ENCODE peak calls at places on chromosomes 16 and 17, in nine cellular contexts. N, U, I, E, J, A, X, T and L are unnamed samples.

GRCh38 chr16:48194828-48195566 is 39.2 kb upstream of the ABCC12 start:
- DNase-seq in N (peak; percentile 98), U (peak; percentile 38), I (peak; percentile 59), E (no peak), J (no peak), A (no peak), X (no peak), T (no peak), L (no peak)

GRCh38 chr17:50213026-50214015 is 11.9 kb upstream of the COL1A1 start:
- DNase-seq in N (no peak), U (no peak), I (no peak), E (peak; percentile 50), J (peak; percentile 17), A (no peak), X (no peak), T (peak; percentile 79), L (no peak)

GRCh38 chr17:5545051-5545987 is 39.0 kb downstream of the NLRP1 start:
- DNase-seq in N (no peak), U (no peak), I (no peak), E (no peak), J (no peak), A (no peak), X (no peak), T (no peak), L (no peak)

GRCh38 chr16:85369741-85370528 is 243.2 kb upstream of the GSE1 start:
- DNase-seq in N (peak; percentile 61), U (peak; percentile 44), I (no peak), E (peak; percentile 54), J (peak; percentile 30), A (peak; percentile 59), X (peak; percentile 79), T (peak; percentile 86), L (no peak)

GRCh38 chr16:26391833-26392232 is 674.9 kb upstream of the C16orf82 start:
- DNase-seq in N (no peak), U (no peak), I (no peak), E (no peak), J (no peak), A (no peak), X (no peak), T (no peak), L (no peak)

GRCh38 chr17:38636054-38636453 is 30.3 kb upstream of the SRCIN1 start:
- DNase-seq in N (no peak), U (no peak), I (no peak), E (no peak), J (no peak), A (no peak), X (no peak), T (no peak), L (no peak)

GRCh38 chr16:46911038-46911437 is 26.9 kb downstream of the GPT2 start:
- DNase-seq in N (no peak), U (no peak), I (no peak), E (no peak), J (no peak), A (no peak), X (no peak), T (peak; percentile 74), L (no peak)

GRCh38 chr16:22183901-22184614 is 21.8 kb downstream of the SDR42E2 start:
- DNase-seq in N (no peak), U (no peak), I (no peak), E (no peak), J (no peak), A (no peak), X (no peak), T (peak; percentile 58), L (no peak)

GRCh38 chr17:83118071-83118841 is 38.8 kb downstream of the METRNL start:
- DNase-seq in N (no peak), U (no peak), I (no peak), E (no peak), J (no peak), A (no peak), X (peak; percentile 36), T (no peak), L (no peak)

GRCh38 chr16:80526418-80527061 is 14.3 kb upstream of the DYNLRB2 start:
- DNase-seq in N (peak; percentile 52), U (peak; percentile 75), I (no peak), E (peak; percentile 35), J (peak; percentile 45), A (peak; percentile 37), X (no peak), T (peak; percentile 59), L (peak; percentile 45)

GRCh38 chr16:89343501-89344291 is 126.2 kb downstream of the ZNF778 start:
- DNase-seq in N (no peak), U (no peak), I (no peak), E (no peak), J (no peak), A (no peak), X (peak; percentile 22), T (no peak), L (no peak)

GRCh38 chr16:74083582-74083981 is 213.0 kb upstream of the PSMD7 start:
- DNase-seq in N (no peak), U (no peak), I (no peak), E (no peak), J (no peak), A (no peak), X (no peak), T (no peak), L (no peak)

GRCh38 chr17:41333098-41333497 is 17.5 kb downstream of the KRT33A start:
- DNase-seq in N (no peak), U (no peak), I (no peak), E (no peak), J (no peak), A (no peak), X (no peak), T (no peak), L (no peak)

GRCh38 chr16:9969580-9969979 is 212.6 kb downstream of the GRIN2A start:
- DNase-seq in N (no peak), U (no peak), I (no peak), E (no peak), J (no peak), A (no peak), X (no peak), T (no peak), L (no peak)

GRCh38 chr16:89060207-89060794 is 33.4 kb upstream of the ACSF3 start:
- DNase-seq in N (no peak), U (no peak), I (no peak), E (no peak), J (no peak), A (no peak), X (no peak), T (peak; percentile 84), L (no peak)

GRCh38 chr16:85288869-85289660 is 176.8 kb upstream of the CIBAR2 start:
- DNase-seq in N (no peak), U (no peak), I (no peak), E (no peak), J (no peak), A (no peak), X (no peak), T (no peak), L (no peak)

GRCh38 chr16:29862383-29862883 is 593 bp downstream of the CDIPT start:
- DNase-seq in N (peak; percentile 13), U (peak; percentile 37), I (no peak), E (no peak), J (no peak), A (no peak), X (no peak), T (peak; percentile 48), L (no peak)

GRCh38 chr16:27429981-27430441 is 28.0 kb downstream of the IL21R start:
- DNase-seq in N (no peak), U (no peak), I (no peak), E (peak; percentile 15), J (no peak), A (no peak), X (no peak), T (peak; percentile 41), L (peak; percentile 40)

GRCh38 chr16:80121522-80121909 is 419.3 kb upstream of the DYNLRB2 start:
- DNase-seq in N (no peak), U (no peak), I (no peak), E (no peak), J (no peak), A (no peak), X (no peak), T (no peak), L (no peak)

GRCh38 chr17:47720754-47721533 is 12.1 kb upstream of the TBX21 start:
- DNase-seq in N (no peak), U (peak; percentile 13), I (peak; percentile 6), E (peak; percentile 78), J (peak; percentile 62), A (no peak), X (no peak), T (peak; percentile 77), L (peak; percentile 64)

GRCh38 chr17:48439875-48440505 is 10.0 kb upstream of the SKAP1 start:
- DNase-seq in N (no peak), U (no peak), I (no peak), E (peak; percentile 56), J (no peak), A (no peak), X (no peak), T (no peak), L (no peak)

GRCh38 chr17:65742433-65743312 is 181.2 kb upstream of the AXIN2 start:
- DNase-seq in N (peak; percentile 50), U (peak; percentile 95), I (no peak), E (no peak), J (no peak), A (no peak), X (no peak), T (no peak), L (no peak)

DNA sequence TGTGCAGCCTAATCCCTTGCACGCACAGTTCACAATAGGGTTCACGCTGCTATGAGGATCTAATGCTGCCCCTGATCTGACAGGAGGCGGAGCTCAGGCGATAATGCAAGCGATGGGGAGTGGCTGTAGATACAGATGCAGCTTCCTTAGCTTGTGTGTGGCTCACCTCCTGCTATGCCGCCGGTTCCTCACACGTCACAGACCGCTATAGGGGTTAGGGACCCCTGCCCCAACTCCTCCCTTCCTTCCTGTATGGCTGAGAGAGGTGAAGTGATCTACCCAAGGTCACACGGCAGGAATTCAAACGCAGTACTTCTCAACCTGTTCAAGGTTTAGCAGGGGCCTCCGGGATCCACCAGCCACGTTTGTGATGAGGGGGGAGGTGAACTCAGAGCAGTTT is 13.4 kb upstream of the PLLP start:
- DNase-seq in N (no peak), U (no peak), I (no peak), E (no peak), J (peak; percentile 23), A (no peak), X (no peak), T (no peak), L (no peak)
- TF ChIP-seq CTCF in N (no peak), U (no peak), I (no peak), E (no peak), J (no peak), A (no peak), X (no peak), T (no peak), L (no peak)

GRCh38 chr17:81258292-81258691 is 19.2 kb downstream of the NDUFAF8 start:
- DNase-seq in N (no peak), U (no peak), I (no peak), E (no peak), J (no peak), A (no peak), X (no peak), T (no peak), L (no peak)
- TF ChIP-seq CTCF in N (no peak), U (no peak), I (no peak), E (no peak), J (no peak), A (no peak), X (no peak), T (no peak), L (no peak)

GRCh38 chr17:74678541-74678940 is 34.2 kb downstream of the CD300LF start:
- DNase-seq in N (no peak), U (no peak), I (no peak), E (no peak), J (no peak), A (no peak), X (no peak), T (no peak), L (no peak)
- TF ChIP-seq CTCF in N (no peak), U (no peak), I (no peak), E (no peak), J (no peak), A (no peak), X (no peak), T (no peak), L (no peak)

GRCh38 chr16:66265556-66266133 is 100.8 kb upstream of the CDH5 start:
- DNase-seq in N (no peak), U (no peak), I (no peak), E (no peak), J (no peak), A (no peak), X (no peak), T (no peak), L (no peak)
- TF ChIP-seq CTCF in N (no peak), U (no peak), I (no peak), E (no peak), J (no peak), A (no peak), X (no peak), T (no peak), L (no peak)